ENCODE peak calls at places on chromosomes 12 and 14, in five cellular contexts. N is astrocyte of the spinal cord, P is omental fat pad, O is A549, S is cardiac fibroblast. H is an unnamed sample.

GRCh38 chr14:54211562-54212308 is 185.1 kb upstream of the CDKN3 start:
- DNase-seq in N (peak; percentile 89), P (no peak), O (no peak), S (peak; percentile 94), H (no peak)

GRCh38 chr12:51591020-51591901 is at the start of gene SCN8A:
- DNase-seq in N (peak; percentile 22), P (no peak), O (peak; percentile 46), S (peak; percentile 7), H (no peak)

GRCh38 chr14:75535164-75535898 is 13.1 kb downstream of the BATF start:
- DNase-seq in N (no peak), P (no peak), O (no peak), S (no peak), H (no peak)

GRCh38 chr14:100078997-100079561 is 13.9 kb downstream of the EVL start:
- DNase-seq in N (peak; percentile 89), P (no peak), O (no peak), S (peak; percentile 47), H (no peak)

GRCh38 chr12:109726511-109727038 is 12.9 kb downstream of the FAM222A start:
- DNase-seq in N (no peak), P (no peak), O (no peak), S (no peak), H (no peak)

GRCh38 chr12:91327136-91327535 is 144.5 kb upstream of the DCN start:
- DNase-seq in N (no peak), P (no peak), O (no peak), S (peak; percentile 50), H (no peak)

GRCh38 chr12:111904438-111904837 is 62.4 kb downstream of the MAPKAPK5 start:
- DNase-seq in N (no peak), P (no peak), O (no peak), S (no peak), H (no peak)

GRCh38 chr12:20917269-20917668 is 106.8 kb downstream of the SLCO1B3 start:
- DNase-seq in N (no peak), P (no peak), O (no peak), S (no peak), H (no peak)

GRCh38 chr12:77001181-77001758 is 64.1 kb downstream of the E2F7 start:
- DNase-seq in N (no peak), P (no peak), O (no peak), S (no peak), H (no peak)

GRCh38 chr12:19799216-19799615 is 359.9 kb downstream of the AEBP2 start:
- DNase-seq in N (peak; percentile 88), P (no peak), O (no peak), S (no peak), H (no peak)

GRCh38 chr14:55123101-55123500 is 6.0 kb upstream of the LGALS3 start:
- DNase-seq in N (peak; percentile 93), P (no peak), O (no peak), S (peak; percentile 94), H (peak; percentile 56)

GRCh38 chr12:53996188-53996885 is 3.6 kb upstream of the HOXC9 start:
- DNase-seq in N (no peak), P (no peak), O (no peak), S (no peak), H (no peak)

GRCh38 chr12:1927051-1927680 is 8.7 kb upstream of the CACNA2D4 start:
- DNase-seq in N (no peak), P (no peak), O (no peak), S (no peak), H (peak; percentile 44)

GRCh38 chr12:131618303-131618658 is 92.6 kb upstream of the SFSWAP start:
- DNase-seq in N (no peak), P (no peak), O (no peak), S (no peak), H (no peak)

GRCh38 chr12:130747867-130748740 is 32.0 kb upstream of the RIMBP2 start:
- DNase-seq in N (peak; percentile 48), P (peak; percentile 81), O (peak; percentile 58), S (peak; percentile 81), H (peak; percentile 75)

GRCh38 chr12:123479442-123480180 is 21.7 kb downstream of the SNRNP35 start:
- DNase-seq in N (no peak), P (no peak), O (no peak), S (no peak), H (no peak)

GRCh38 chr14:61571931-61572330 is 123.4 kb upstream of the HIF1A start:
- DNase-seq in N (no peak), P (no peak), O (no peak), S (no peak), H (peak; percentile 36)

GRCh38 chr12:94956936-94957464 is 46.5 kb downstream of the NDUFA12 start:
- DNase-seq in N (no peak), P (no peak), O (no peak), S (no peak), H (no peak)

GRCh38 chr14:62957562-62957961 is 87.7 kb downstream of the KCNH5 start:
- DNase-seq in N (peak; percentile 96), P (no peak), O (no peak), S (peak; percentile 56), H (no peak)

GRCh38 chr12:122403831-122404230 is 18.6 kb downstream of the CLIP1 start:
- DNase-seq in N (no peak), P (no peak), O (no peak), S (no peak), H (no peak)

GRCh38 chr12:124267205-124267778 is 27.6 kb upstream of the RFLNA start:
- DNase-seq in N (no peak), P (no peak), O (no peak), S (no peak), H (no peak)

GRCh38 chr12:85509857-85510256 is 229.8 kb downstream of the ALX1 start:
- DNase-seq in N (peak; percentile 64), P (no peak), O (no peak), S (no peak), H (no peak)

GRCh38 chr14:92980866-92981265 is 57.9 kb downstream of the CHGA start:
- DNase-seq in N (no peak), P (no peak), O (no peak), S (no peak), H (no peak)

GRCh38 chr12:85831327-85831990 is 4.8 kb downstream of the RASSF9 start:
- DNase-seq in N (no peak), P (no peak), O (no peak), S (no peak), H (no peak)

GRCh38 chr12:111753144-111753881 is 13.4 kb upstream of the ALDH2 start:
- DNase-seq in N (peak; percentile 32), P (no peak), O (peak; percentile 82), S (peak; percentile 82), H (peak; percentile 73)

DNA sequence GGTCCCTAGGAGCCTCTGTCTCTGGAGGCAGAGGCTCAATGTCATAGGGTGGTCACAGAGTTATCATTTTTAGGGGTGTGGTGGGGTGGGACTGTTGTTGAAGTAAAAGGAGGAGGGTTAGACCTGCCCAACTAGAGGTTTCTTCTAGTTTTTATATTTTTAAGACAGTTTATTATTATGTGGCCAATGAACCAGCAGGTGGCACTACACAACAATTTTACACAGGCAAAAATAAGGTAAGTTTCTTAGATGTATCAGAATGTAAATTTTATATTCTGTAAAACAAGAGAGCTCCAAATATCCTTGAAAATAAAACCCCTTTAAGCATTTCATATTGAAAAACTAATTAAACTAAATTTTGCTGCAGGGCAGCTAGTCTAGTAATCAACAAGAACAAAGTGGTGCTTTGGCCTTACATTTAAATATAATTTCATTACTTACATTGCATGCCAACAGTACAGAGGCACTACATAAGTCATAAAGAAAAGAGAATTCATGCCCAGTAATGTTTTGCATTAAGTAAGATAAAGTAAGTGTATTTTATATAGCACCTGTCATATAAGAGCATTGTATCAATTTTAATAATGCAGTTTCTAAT is 22.2 kb upstream of the OVCH1 start:
- DNase-seq in N (peak; percentile 76), P (no peak), O (peak; percentile 8), S (peak; percentile 79), H (no peak)
- TF ChIP-seq CTCF in N (peak; percentile 42), P (no peak), O (peak; percentile 76), S (peak; percentile 42), H (peak; percentile 71)

GRCh38 chr12:105637470-105637869 is 307.0 kb downstream of the C12orf75 start:
- DNase-seq in N (no peak), P (no peak), O (no peak), S (no peak), H (no peak)

GRCh38 chr12:105644770-105645169 is 314.3 kb downstream of the C12orf75 start:
- DNase-seq in N (peak; percentile 14), P (no peak), O (no peak), S (no peak), H (no peak)

GRCh38 chr12:105640780-105641179 is 310.3 kb downstream of the C12orf75 start:
- DNase-seq in N (no peak), P (no peak), O (no peak), S (no peak), H (no peak)

DNA sequence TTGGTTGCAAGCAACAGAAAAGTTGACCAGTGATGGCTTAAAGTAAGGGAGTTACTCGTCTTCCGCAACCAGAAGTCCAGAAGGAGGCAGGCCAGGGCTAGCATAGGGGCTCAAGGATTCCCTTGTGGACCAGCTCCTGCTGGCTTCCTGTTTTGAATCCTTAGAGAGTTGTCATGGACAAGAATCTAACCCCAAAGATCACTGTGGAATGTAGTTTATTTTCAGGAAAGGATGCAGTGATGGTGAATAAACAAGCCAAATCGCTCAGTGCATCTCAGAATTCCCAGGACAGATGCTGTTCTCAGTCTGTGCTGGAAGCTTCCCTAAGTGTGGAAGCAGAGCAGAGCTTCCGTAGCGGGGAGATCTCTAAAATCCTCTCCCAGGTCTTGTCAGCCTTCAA is 311.3 kb downstream of the C12orf75 start:
- DNase-seq in N (no peak), P (no peak), O (no peak), S (no peak), H (no peak)
- TF ChIP-seq CTCF in N (no peak), P (no peak), O (no peak), S (no peak), H (no peak)

GRCh38 chr12:58306266-58306995 is 365.1 kb downstream of the ATP23 start:
- DNase-seq in N (no peak), P (no peak), O (no peak), S (peak; percentile 44), H (no peak)

GRCh38 chr12:58301337-58302122 is 360.2 kb downstream of the ATP23 start:
- DNase-seq in N (no peak), P (no peak), O (no peak), S (no peak), H (no peak)

GRCh38 chr12:58298793-58299192 is 357.4 kb downstream of the ATP23 start:
- DNase-seq in N (no peak), P (no peak), O (no peak), S (no peak), H (no peak)

GRCh38 chr12:58299371-58299770 is 358.0 kb downstream of the ATP23 start:
- DNase-seq in N (no peak), P (no peak), O (no peak), S (no peak), H (no peak)

DNA sequence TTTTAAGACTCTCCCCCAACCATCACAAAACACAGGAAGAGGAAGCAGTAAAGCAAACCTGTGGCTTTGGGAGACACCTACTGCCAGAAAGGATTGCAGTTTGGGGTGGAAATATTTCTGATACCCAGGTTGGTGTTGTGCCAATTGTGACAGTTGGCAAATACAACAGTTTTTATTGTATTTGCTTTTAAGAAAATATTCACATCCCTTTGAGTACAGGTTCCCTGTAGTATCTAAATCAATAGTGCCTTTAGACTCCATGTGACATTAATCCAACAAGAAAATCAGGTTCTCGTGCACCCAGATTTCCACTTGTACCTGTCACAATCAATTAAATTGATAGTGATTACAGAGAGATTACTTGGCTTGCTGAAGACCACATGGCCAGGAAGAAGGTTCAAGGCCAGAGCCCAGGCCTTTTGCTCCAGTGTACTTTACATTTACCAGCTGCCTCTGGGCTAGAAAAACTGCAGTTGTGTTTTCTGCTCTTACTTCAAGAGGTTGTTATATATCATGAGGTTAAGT is 361.2 kb downstream of the ATP23 start:
- DNase-seq in N (no peak), P (no peak), O (no peak), S (peak; percentile 10), H (no peak)
- TF ChIP-seq CTCF in N (no peak), P (no peak), O (peak; percentile 22), S (no peak), H (no peak)

GRCh38 chr14:67837011-67837624 is 17.5 kb downstream of the RAD51B start:
- DNase-seq in N (peak; percentile 87), P (peak; percentile 51), O (peak; percentile 29), S (peak; percentile 92), H (no peak)
- TF ChIP-seq CTCF in N (peak; percentile 64), P (no peak), O (peak; percentile 90), S (peak; percentile 48), H (peak; percentile 64)